ENCODE peak calls at places on chromosomes 3 and 15, in seven cellular contexts. One of them, this sample, is unnamed.
A peak's percentile ranks its signal among the peaks of the same experiment; 100 is the strongest.

GRCh38 chr15:90394074-90394473 is 6.0 kb downstream of the IQGAP1 start:
- DNase-seq in heart left ventricle: no peak
- DNase-seq in upper lobe of left lung: no peak
- DNase-seq in HCT116: no peak
- DNase-seq in adrenal gland: no peak
- DNase-seq in breast epithelium: no peak
- DNase-seq in body of pancreas: no peak
- DNase-seq in this sample: no peak

GRCh38 chr3:197942956-197943556 is 6.9 kb upstream of the RPL35A start:
- DNase-seq in breast epithelium: no peak
- DNase-seq in heart left ventricle: no peak
- DNase-seq in adrenal gland: no peak
- DNase-seq in HCT116: peak; percentile 61
- DNase-seq in body of pancreas: no peak
- DNase-seq in upper lobe of left lung: no peak
- DNase-seq in this sample: no peak

GRCh38 chr3:113283306-113283705 is 71.9 kb downstream of the BOC start:
- DNase-seq in heart left ventricle: no peak
- DNase-seq in breast epithelium: no peak
- DNase-seq in adrenal gland: no peak
- DNase-seq in body of pancreas: no peak
- DNase-seq in HCT116: no peak
- DNase-seq in upper lobe of left lung: no peak
- DNase-seq in this sample: no peak

GRCh38 chr3:147392083-147392916 is 14.0 kb downstream of the ZIC4 start:
- DNase-seq in heart left ventricle: no peak
- DNase-seq in upper lobe of left lung: no peak
- DNase-seq in body of pancreas: no peak
- DNase-seq in HCT116: no peak
- DNase-seq in breast epithelium: no peak
- DNase-seq in adrenal gland: no peak
- DNase-seq in this sample: no peak

GRCh38 chr3:113496924-113497323 is 18.0 kb downstream of the SPICE1 start:
- DNase-seq in heart left ventricle: no peak
- DNase-seq in HCT116: no peak
- DNase-seq in body of pancreas: no peak
- DNase-seq in breast epithelium: no peak
- DNase-seq in adrenal gland: no peak
- DNase-seq in upper lobe of left lung: no peak
- DNase-seq in this sample: no peak

GRCh38 chr3:189708375-189708774 is 77.2 kb downstream of the TP63 start:
- DNase-seq in adrenal gland: no peak
- DNase-seq in body of pancreas: no peak
- DNase-seq in HCT116: no peak
- DNase-seq in upper lobe of left lung: no peak
- DNase-seq in breast epithelium: no peak
- DNase-seq in heart left ventricle: no peak
- DNase-seq in this sample: no peak

GRCh38 chr15:37035349-37035748 is 65.0 kb downstream of the MEIS2 start:
- DNase-seq in breast epithelium: no peak
- DNase-seq in adrenal gland: no peak
- DNase-seq in upper lobe of left lung: no peak
- DNase-seq in heart left ventricle: no peak
- DNase-seq in HCT116: no peak
- DNase-seq in body of pancreas: no peak
- DNase-seq in this sample: no peak

GRCh38 chr15:37136666-37137065 is 36.3 kb upstream of the MEIS2 start:
- DNase-seq in heart left ventricle: no peak
- DNase-seq in body of pancreas: no peak
- DNase-seq in adrenal gland: no peak
- DNase-seq in upper lobe of left lung: no peak
- DNase-seq in HCT116: no peak
- DNase-seq in breast epithelium: no peak
- DNase-seq in this sample: no peak

GRCh38 chr3:66041828-66042227 is 3.1 kb upstream of the MAGI1 start:
- DNase-seq in breast epithelium: no peak
- DNase-seq in adrenal gland: no peak
- DNase-seq in HCT116: no peak
- DNase-seq in body of pancreas: no peak
- DNase-seq in upper lobe of left lung: no peak
- DNase-seq in heart left ventricle: no peak
- DNase-seq in this sample: no peak

GRCh38 chr3:152139651-152140050 is 129.1 kb upstream of the MBNL1 start:
- DNase-seq in HCT116: no peak
- DNase-seq in adrenal gland: no peak
- DNase-seq in heart left ventricle: no peak
- DNase-seq in upper lobe of left lung: no peak
- DNase-seq in body of pancreas: no peak
- DNase-seq in breast epithelium: no peak
- DNase-seq in this sample: no peak

GRCh38 chr3:170642882-170643601 is 57.2 kb upstream of the SLC7A14 start:
- DNase-seq in HCT116: no peak
- DNase-seq in breast epithelium: no peak
- DNase-seq in body of pancreas: no peak
- DNase-seq in upper lobe of left lung: no peak
- DNase-seq in heart left ventricle: peak; percentile 62
- DNase-seq in adrenal gland: no peak
- DNase-seq in this sample: no peak

GRCh38 chr15:25178835-25179672 is 224.3 kb downstream of the SNRPN start:
- DNase-seq in breast epithelium: peak; percentile 10
- DNase-seq in body of pancreas: peak; percentile 1
- DNase-seq in heart left ventricle: peak; percentile 22
- DNase-seq in upper lobe of left lung: peak; percentile 15
- DNase-seq in HCT116: no peak
- DNase-seq in adrenal gland: peak; percentile 4
- DNase-seq in this sample: peak; percentile 13

GRCh38 chr15:68849477-68849876 is 28.8 kb upstream of the ANP32A start:
- DNase-seq in HCT116: no peak
- DNase-seq in heart left ventricle: no peak
- DNase-seq in breast epithelium: no peak
- DNase-seq in body of pancreas: no peak
- DNase-seq in adrenal gland: no peak
- DNase-seq in upper lobe of left lung: no peak
- DNase-seq in this sample: no peak

GRCh38 chr15:68846851-68847439 is 26.2 kb upstream of the ANP32A start:
- DNase-seq in adrenal gland: no peak
- DNase-seq in body of pancreas: no peak
- DNase-seq in HCT116: no peak
- DNase-seq in breast epithelium: no peak
- DNase-seq in upper lobe of left lung: no peak
- DNase-seq in heart left ventricle: no peak
- DNase-seq in this sample: no peak

GRCh38 chr15:68844856-68845550 is 24.3 kb upstream of the ANP32A start:
- DNase-seq in heart left ventricle: no peak
- DNase-seq in breast epithelium: no peak
- DNase-seq in body of pancreas: no peak
- DNase-seq in HCT116: no peak
- DNase-seq in adrenal gland: no peak
- DNase-seq in upper lobe of left lung: no peak
- DNase-seq in this sample: no peak

GRCh38 chr15:68842958-68843357 is 22.3 kb upstream of the ANP32A start:
- DNase-seq in HCT116: no peak
- DNase-seq in body of pancreas: no peak
- DNase-seq in breast epithelium: no peak
- DNase-seq in adrenal gland: no peak
- DNase-seq in upper lobe of left lung: no peak
- DNase-seq in heart left ventricle: no peak
- DNase-seq in this sample: no peak

GRCh38 chr15:68843425-68844311 is 23.0 kb upstream of the ANP32A start:
- DNase-seq in heart left ventricle: no peak
- DNase-seq in breast epithelium: no peak
- DNase-seq in body of pancreas: no peak
- DNase-seq in HCT116: no peak
- DNase-seq in adrenal gland: no peak
- DNase-seq in upper lobe of left lung: no peak
- DNase-seq in this sample: no peak
- TF ChIP-seq POLR2A in heart left ventricle: no peak
- TF ChIP-seq POLR2A in breast epithelium: no peak
- TF ChIP-seq POLR2A in body of pancreas: no peak
- TF ChIP-seq POLR2A in HCT116: no peak
- TF ChIP-seq POLR2A in adrenal gland: no peak
- TF ChIP-seq POLR2A in upper lobe of left lung: no peak
- TF ChIP-seq POLR2A in this sample: no peak

DNA sequence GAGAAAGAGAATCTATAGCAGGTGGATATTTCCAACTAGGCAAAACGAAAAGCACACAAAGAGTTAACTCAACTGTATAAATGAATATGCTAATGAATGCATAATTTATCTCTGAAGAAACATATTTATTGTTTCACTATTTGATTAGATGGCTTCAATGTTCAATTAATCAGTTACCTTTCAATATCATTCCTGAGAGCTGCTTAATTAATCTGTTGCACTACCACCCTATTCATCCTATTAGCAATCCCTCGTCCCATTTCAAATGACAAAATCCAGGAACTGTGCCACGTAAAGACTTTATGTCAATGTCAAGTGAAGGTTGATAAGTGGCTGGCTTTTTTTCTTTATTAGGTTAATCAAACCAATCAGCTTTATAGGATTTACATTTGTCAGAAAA is 82.7 kb downstream of the ALCAM start:
- DNase-seq in HCT116: no peak
- DNase-seq in body of pancreas: no peak
- DNase-seq in heart left ventricle: no peak
- DNase-seq in breast epithelium: no peak
- DNase-seq in adrenal gland: no peak
- DNase-seq in upper lobe of left lung: no peak
- DNase-seq in this sample: no peak
- H3K27ac ChIP-seq in HCT116: no peak overlapping the region
- H3K27ac ChIP-seq in body of pancreas: no peak overlapping the region
- H3K27ac ChIP-seq in heart left ventricle: no peak overlapping the region
- H3K27ac ChIP-seq in breast epithelium: no peak overlapping the region
- H3K27ac ChIP-seq in adrenal gland: no peak overlapping the region
- H3K27ac ChIP-seq in upper lobe of left lung: no peak overlapping the region
- H3K27ac ChIP-seq in this sample: no peak overlapping the region

GRCh38 chr3:180329847-180330246 is 272.1 kb upstream of the TTC14 start:
- DNase-seq in heart left ventricle: no peak
- DNase-seq in adrenal gland: no peak
- DNase-seq in HCT116: no peak
- DNase-seq in body of pancreas: no peak
- DNase-seq in upper lobe of left lung: no peak
- DNase-seq in breast epithelium: no peak
- DNase-seq in this sample: no peak
- TF ChIP-seq POLR2A in heart left ventricle: no peak
- TF ChIP-seq POLR2A in adrenal gland: no peak
- TF ChIP-seq POLR2A in HCT116: no peak
- TF ChIP-seq POLR2A in body of pancreas: no peak
- TF ChIP-seq POLR2A in upper lobe of left lung: no peak
- TF ChIP-seq POLR2A in breast epithelium: no peak
- TF ChIP-seq POLR2A in this sample: no peak

DNA sequence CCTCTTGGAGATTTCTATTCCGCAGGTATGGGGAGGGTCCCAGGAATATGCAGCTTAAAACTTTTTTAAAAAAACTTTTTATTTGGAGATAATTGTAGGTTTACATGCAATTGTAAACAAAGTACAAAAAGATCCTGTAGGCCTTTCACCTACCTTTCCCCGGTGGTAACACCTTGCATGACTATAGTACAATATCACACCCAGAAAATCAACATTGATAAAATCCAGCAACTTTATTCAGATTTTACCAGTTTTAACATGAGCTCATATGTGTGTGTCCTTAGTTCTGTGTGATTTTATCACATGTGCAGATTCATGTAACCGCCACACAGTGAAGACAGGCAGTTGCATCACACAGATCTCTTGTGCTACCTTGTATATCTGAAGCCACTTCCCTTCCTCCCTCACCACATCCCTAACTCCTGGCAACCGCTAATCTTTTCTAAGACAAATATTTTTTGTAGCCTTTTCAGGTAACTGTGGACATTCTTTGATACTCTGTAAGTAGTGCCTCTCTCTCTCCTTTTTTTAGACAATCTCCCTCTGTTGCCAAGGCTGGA is 183.5 kb upstream of the C2CD4B start:
- DNase-seq in upper lobe of left lung: no peak
- DNase-seq in heart left ventricle: no peak
- DNase-seq in breast epithelium: no peak
- DNase-seq in HCT116: no peak
- DNase-seq in adrenal gland: no peak
- DNase-seq in body of pancreas: no peak
- DNase-seq in this sample: no peak
- H3K27ac ChIP-seq in upper lobe of left lung: no peak overlapping the region
- H3K27ac ChIP-seq in heart left ventricle: no peak overlapping the region
- H3K27ac ChIP-seq in breast epithelium: no peak overlapping the region
- H3K27ac ChIP-seq in HCT116: no peak overlapping the region
- H3K27ac ChIP-seq in adrenal gland: no peak overlapping the region
- H3K27ac ChIP-seq in body of pancreas: no peak overlapping the region
- H3K27ac ChIP-seq in this sample: peak overlapping the region; percentile 91

This sample was measured in stomach.